ENCODE peak calls at places on chromosomes 4 and X, in seven cellular contexts. U, D, Z, G, P, B and J are unnamed samples.

GRCh38 chr4:108555701-108556100 is 64.7 kb upstream of the RPL34 start:
- DNase-seq in U (no peak), D (no peak), Z (no peak), G (no peak), P (no peak), B (peak), J (no peak)

GRCh38 chrX:64265265-64265664 is 34.9 kb upstream of the ASB12 start:
- DNase-seq in U (no peak), D (no peak), Z (no peak), G (no peak), P (no peak), B (no peak), J (no peak)

GRCh38 chrX:24479924-24480722 is 15.0 kb downstream of the PDK3 start:
- DNase-seq in U (peak), D (peak), Z (peak), G (no peak), P (no peak), B (no peak), J (peak)

GRCh38 chrX:101462892-101463291 is 22.4 kb upstream of the ARMCX4 start:
- DNase-seq in U (peak), D (no peak), Z (no peak), G (no peak), P (peak), B (peak), J (no peak)

GRCh38 chr4:89324671-89325070 is 17.1 kb upstream of the GPRIN3 start:
- DNase-seq in U (peak), D (no peak), Z (no peak), G (no peak), P (no peak), B (peak), J (no peak)

GRCh38 chr4:52751349-52751911 is at the start of gene ERVMER34-1:
- DNase-seq in U (peak), D (peak), Z (peak), G (no peak), P (peak), B (peak), J (peak)

GRCh38 chrX:150546711-150547153 is 21.7 kb upstream of the MTM1 start:
- DNase-seq in U (no peak), D (no peak), Z (no peak), G (no peak), P (no peak), B (no peak), J (no peak)

GRCh38 chr4:15575951-15576350 is 79.2 kb downstream of the FBXL5 start:
- DNase-seq in U (no peak), D (no peak), Z (no peak), G (no peak), P (peak), B (no peak), J (no peak)

GRCh38 chrX:19728083-19728648 is 159.2 kb downstream of the SH3KBP1 start:
- DNase-seq in U (no peak), D (no peak), Z (no peak), G (no peak), P (no peak), B (no peak), J (no peak)

GRCh38 chrX:66110112-66110511 is 53.9 kb upstream of the HEPH start:
- DNase-seq in U (peak), D (no peak), Z (no peak), G (no peak), P (peak), B (no peak), J (no peak)

GRCh38 chr4:6901669-6902317 is 7.8 kb upstream of the TBC1D14 start:
- DNase-seq in U (no peak), D (no peak), Z (no peak), G (no peak), P (no peak), B (no peak), J (peak)

GRCh38 chrX:26918633-26919032 is 544.5 kb downstream of the PPP4R3C start:
- DNase-seq in U (peak), D (peak), Z (no peak), G (no peak), P (peak), B (no peak), J (no peak)

GRCh38 chr4:153326513-153326912 is 18.0 kb upstream of the MND1 start:
- DNase-seq in U (no peak), D (no peak), Z (no peak), G (no peak), P (no peak), B (peak), J (no peak)

GRCh38 chr4:8646296-8647093 is 53.9 kb downstream of the CPZ start:
- DNase-seq in U (no peak), D (no peak), Z (no peak), G (no peak), P (peak), B (no peak), J (no peak)

GRCh38 chr4:120753854-120754253 is 168.7 kb downstream of the PRDM5 start:
- DNase-seq in U (no peak), D (no peak), Z (no peak), G (no peak), P (peak), B (no peak), J (no peak)

GRCh38 chrX:109632906-109633504 is 8.0 kb upstream of the KCNE5 start:
- DNase-seq in U (no peak), D (peak), Z (no peak), G (no peak), P (peak), B (no peak), J (no peak)

GRCh38 chrX:4935846-4936245 is 1222.4 kb upstream of the PRKX start:
- DNase-seq in U (no peak), D (no peak), Z (no peak), G (no peak), P (no peak), B (no peak), J (no peak)

GRCh38 chr4:8079031-8079885 is 79.4 kb downstream of the ABLIM2 start:
- DNase-seq in U (no peak), D (no peak), Z (peak), G (no peak), P (no peak), B (no peak), J (no peak)

GRCh38 chr4:2745981-2746806 is 9.9 kb downstream of the TNIP2 start:
- DNase-seq in U (peak), D (no peak), Z (peak), G (no peak), P (no peak), B (peak), J (no peak)

GRCh38 chrX:16743604-16744325 is 24.4 kb downstream of the SYAP1 start:
- DNase-seq in U (no peak), D (no peak), Z (no peak), G (peak), P (no peak), B (peak), J (no peak)

GRCh38 chrX:44012484-44013096 is 39.4 kb upstream of the NDP start:
- DNase-seq in U (no peak), D (no peak), Z (peak), G (no peak), P (no peak), B (peak), J (peak)

GRCh38 chr4:68576272-68577100 is at the start of gene UGT2B17:
- DNase-seq in U (peak), D (no peak), Z (no peak), G (no peak), P (no peak), B (no peak), J (no peak)

GRCh38 chr4:68575081-68575480 is 1.0 kb downstream of the UGT2B17 start:
- DNase-seq in U (no peak), D (no peak), Z (no peak), G (no peak), P (no peak), B (no peak), J (no peak)

GRCh38 chr4:68581382-68582338 is 5.5 kb upstream of the UGT2B17 start:
- DNase-seq in U (no peak), D (no peak), Z (no peak), G (no peak), P (no peak), B (no peak), J (no peak)

GRCh38 chr4:68582339-68582717 is 6.2 kb upstream of the UGT2B17 start:
- DNase-seq in U (no peak), D (no peak), Z (no peak), G (no peak), P (no peak), B (no peak), J (no peak)

GRCh38 chr4:68577590-68577989 is 1.5 kb upstream of the UGT2B17 start:
- DNase-seq in U (no peak), D (no peak), Z (no peak), G (no peak), P (no peak), B (no peak), J (no peak)
- TF ChIP-seq CTCF in U (no peak), D (no peak), Z (no peak), G (no peak), P (no peak), B (no peak), J (no peak)

GRCh38 chr4:141659539-141659938 is 23.2 kb downstream of the IL15 start:
- DNase-seq in U (no peak), D (no peak), Z (no peak), G (no peak), P (no peak), B (no peak), J (no peak)

GRCh38 chr4:141658316-141658715 is 21.9 kb downstream of the IL15 start:
- DNase-seq in U (peak), D (no peak), Z (no peak), G (no peak), P (no peak), B (no peak), J (no peak)

GRCh38 chr4:141656031-141656430 is 19.6 kb downstream of the IL15 start:
- DNase-seq in U (no peak), D (no peak), Z (no peak), G (no peak), P (no peak), B (no peak), J (no peak)

GRCh38 chr4:141660880-141661279 is 24.5 kb downstream of the IL15 start:
- DNase-seq in U (no peak), D (no peak), Z (no peak), G (no peak), P (no peak), B (no peak), J (no peak)

DNA sequence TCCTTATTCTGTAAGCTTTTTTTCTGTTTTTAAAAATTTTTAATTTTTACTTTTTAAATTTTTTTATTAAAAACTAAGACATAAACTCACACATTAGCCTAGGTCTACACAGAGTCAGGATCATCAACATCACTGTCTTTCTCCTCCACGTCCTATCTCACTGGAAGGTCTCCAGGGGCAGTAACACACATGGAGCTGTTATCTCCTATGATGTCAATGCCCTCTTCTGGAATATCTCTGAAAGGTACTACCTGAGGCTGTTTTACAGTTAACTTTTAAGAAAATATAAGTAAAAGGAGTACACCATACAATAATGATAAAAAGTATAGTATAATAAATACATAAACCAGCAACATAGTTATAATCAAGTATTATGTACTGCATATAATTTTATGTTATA is 21.2 kb downstream of the IL15 start:
- DNase-seq in U (no peak), D (no peak), Z (no peak), G (no peak), P (no peak), B (no peak), J (no peak)
- TF ChIP-seq CTCF in U (no peak), D (no peak), Z (no peak), G (no peak), P (no peak), B (no peak), J (no peak)

GRCh38 chrX:118530537-118530936 is 34.9 kb downstream of the DOCK11 start:
- DNase-seq in U (no peak), D (no peak), Z (no peak), G (no peak), P (no peak), B (no peak), J (no peak)
- TF ChIP-seq CTCF in U (no peak), D (no peak), Z (no peak), G (no peak), P (no peak), B (no peak), J (no peak)

DNA sequence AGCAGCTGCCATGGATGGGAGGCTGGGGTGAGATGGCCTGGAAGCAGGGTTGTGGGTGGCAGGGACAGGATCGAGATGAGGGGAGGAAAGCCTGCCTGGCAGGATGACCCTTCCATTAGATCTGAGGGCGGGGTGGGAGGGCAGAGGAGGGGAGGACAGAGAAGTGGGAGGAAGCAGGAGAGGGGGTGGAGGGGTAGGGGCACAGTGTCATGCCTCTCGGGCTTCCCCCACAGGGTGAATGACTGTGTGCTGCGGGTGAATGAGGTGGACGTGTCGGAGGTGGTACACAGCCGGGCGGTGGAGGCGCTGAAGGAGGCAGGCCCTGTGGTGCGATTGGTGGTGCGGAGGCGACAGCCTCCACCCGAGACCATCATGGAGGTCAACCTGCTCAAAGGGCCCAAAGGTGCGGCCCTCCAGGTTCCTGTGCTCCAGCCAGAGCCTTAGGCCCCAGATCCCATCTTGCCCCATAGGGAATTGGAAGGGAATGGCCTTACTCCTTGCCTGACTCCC is 4.9 kb downstream of the DLG3 start:
- DNase-seq in U (no peak), D (no peak), Z (no peak), G (no peak), P (no peak), B (no peak), J (no peak)
- TF ChIP-seq CTCF in U (no peak), D (no peak), Z (no peak), G (no peak), P (no peak), B (no peak), J (no peak)

GRCh38 chr4:140595065-140595464 is 26.3 kb upstream of the UCP1 start:
- DNase-seq in U (peak), D (no peak), Z (no peak), G (no peak), P (peak), B (no peak), J (no peak)
- TF ChIP-seq CTCF in U (peak), D (no peak), Z (peak), G (peak), P (peak), B (peak), J (peak)

GRCh38 chr4:151099226-151099975 is at the start of gene RPS3A:
- DNase-seq in U (peak), D (peak), Z (peak), G (peak), P (peak), B (peak), J (peak)
- TF ChIP-seq CTCF in U (peak), D (peak), Z (peak), G (peak), P (peak), B (peak), J (peak)

GRCh38 chr4:18942874-18943273 is 921.3 kb upstream of the LCORL start:
- DNase-seq in U (no peak), D (no peak), Z (no peak), G (no peak), P (no peak), B (no peak), J (no peak)
- TF ChIP-seq CTCF in U (no peak), D (no peak), Z (no peak), G (no peak), P (no peak), B (no peak), J (no peak)

DNA sequence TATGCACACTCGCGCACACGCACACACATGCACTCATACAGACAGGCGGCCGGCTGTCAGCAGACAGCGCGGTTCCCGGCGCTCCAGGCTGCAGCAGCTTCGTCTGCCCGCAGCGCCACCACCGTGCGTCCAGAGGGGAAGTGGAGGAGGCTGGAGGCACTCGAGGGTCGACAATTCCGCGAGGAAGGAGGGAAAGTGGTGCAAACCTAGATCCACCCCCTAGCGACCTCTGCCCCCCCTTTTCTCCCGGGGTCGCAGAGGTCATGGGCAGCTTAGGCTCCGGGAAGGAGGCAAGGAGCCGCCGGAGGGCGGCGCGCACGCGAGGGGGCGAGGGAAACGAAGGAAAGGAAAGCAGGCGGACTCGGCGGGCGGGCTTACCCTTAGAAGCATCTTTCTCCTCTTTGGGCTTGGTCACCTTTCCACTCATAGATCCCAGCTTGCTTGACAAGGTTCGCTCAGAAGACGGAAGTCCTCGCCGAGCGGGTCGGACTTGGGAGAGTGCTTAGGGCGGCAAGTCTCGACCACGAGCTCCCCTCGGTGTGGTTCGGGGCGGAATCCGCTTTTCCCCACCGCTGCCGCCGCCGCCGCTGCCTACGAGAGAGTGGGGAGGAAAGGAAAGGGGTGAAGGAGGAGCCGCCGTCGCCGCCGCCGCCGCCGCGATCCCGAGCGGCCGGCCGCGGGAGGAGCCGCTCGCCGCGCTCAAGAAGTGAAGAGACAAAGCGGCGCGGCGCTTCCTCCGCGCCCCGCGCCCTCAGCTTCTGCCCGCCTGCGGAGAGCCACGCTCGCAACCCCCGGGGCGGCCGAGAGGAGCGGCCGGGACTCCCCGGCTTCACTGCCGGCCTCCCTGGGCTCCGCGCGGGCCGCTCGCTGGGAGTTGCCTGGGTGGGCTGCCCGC is 326.6 kb upstream of the F9 start:
- DNase-seq in U (peak), D (peak), Z (peak), G (no peak), P (peak), B (no peak), J (peak)
- TF ChIP-seq CTCF in U (no peak), D (no peak), Z (no peak), G (no peak), P (peak), B (peak), J (no peak)